ENCODE peak calls at places on chromosomes 3 and 15, in eight cellular contexts. One of them, this sample, is unnamed.

GRCh38 chr15:67805871-67806538 is 19.3 kb upstream of the SKOR1 start:
- DNase-seq in RWPE1: no peak
- DNase-seq in aorta: no peak
- DNase-seq in endodermal cell: no peak
- DNase-seq in NCI-H2029 treated with DMSO at 0.1 percent for 48 hours: no peak
- DNase-seq in activated CD4-positive, alpha-beta T cell treated with anti-CD3 and anti-CD28 coated beads for 36 hours: no peak
- DNase-seq in fibroblast of mammary gland: no peak
- DNase-seq in iPS-NIHi11: peak; percentile 24
- DNase-seq in this sample: no peak

GRCh38 chr15:64216722-64217428 is 54.1 kb upstream of the PPIB start:
- DNase-seq in endodermal cell: no peak
- DNase-seq in RWPE1: no peak
- DNase-seq in aorta: no peak
- DNase-seq in activated CD4-positive, alpha-beta T cell treated with anti-CD3 and anti-CD28 coated beads for 36 hours: no peak
- DNase-seq in fibroblast of mammary gland: peak; percentile 36
- DNase-seq in iPS-NIHi11: no peak
- DNase-seq in NCI-H2029 treated with DMSO at 0.1 percent for 48 hours: peak; percentile 7
- DNase-seq in this sample: peak; percentile 59

GRCh38 chr3:66405701-66406091 is 95.1 kb downstream of the LRIG1 start:
- DNase-seq in RWPE1: no peak
- DNase-seq in endodermal cell: peak; percentile 58
- DNase-seq in fibroblast of mammary gland: peak; percentile 93
- DNase-seq in NCI-H2029 treated with DMSO at 0.1 percent for 48 hours: no peak
- DNase-seq in iPS-NIHi11: no peak
- DNase-seq in aorta: peak; percentile 84
- DNase-seq in activated CD4-positive, alpha-beta T cell treated with anti-CD3 and anti-CD28 coated beads for 36 hours: no peak
- DNase-seq in this sample: no peak

GRCh38 chr15:99155961-99156443 is 51.1 kb downstream of the SYNM start:
- DNase-seq in NCI-H2029 treated with DMSO at 0.1 percent for 48 hours: no peak
- DNase-seq in RWPE1: peak; percentile 17
- DNase-seq in activated CD4-positive, alpha-beta T cell treated with anti-CD3 and anti-CD28 coated beads for 36 hours: no peak
- DNase-seq in iPS-NIHi11: no peak
- DNase-seq in fibroblast of mammary gland: peak; percentile 37
- DNase-seq in aorta: no peak
- DNase-seq in endodermal cell: peak; percentile 66
- DNase-seq in this sample: no peak

GRCh38 chr15:78016860-78017259 is 60.7 kb downstream of the TBC1D2B start:
- DNase-seq in RWPE1: no peak
- DNase-seq in iPS-NIHi11: no peak
- DNase-seq in endodermal cell: no peak
- DNase-seq in fibroblast of mammary gland: no peak
- DNase-seq in aorta: no peak
- DNase-seq in activated CD4-positive, alpha-beta T cell treated with anti-CD3 and anti-CD28 coated beads for 36 hours: no peak
- DNase-seq in NCI-H2029 treated with DMSO at 0.1 percent for 48 hours: no peak
- DNase-seq in this sample: no peak

GRCh38 chr3:123098411-123099330 is 31.8 kb downstream of the PDIA5 start:
- DNase-seq in RWPE1: no peak
- DNase-seq in iPS-NIHi11: peak; percentile 50
- DNase-seq in endodermal cell: peak; percentile 66
- DNase-seq in aorta: no peak
- DNase-seq in fibroblast of mammary gland: peak; percentile 54
- DNase-seq in activated CD4-positive, alpha-beta T cell treated with anti-CD3 and anti-CD28 coated beads for 36 hours: no peak
- DNase-seq in NCI-H2029 treated with DMSO at 0.1 percent for 48 hours: no peak
- DNase-seq in this sample: no peak

GRCh38 chr15:31366169-31366734 is 39.6 kb downstream of the KLF13 start:
- DNase-seq in endodermal cell: peak; percentile 71
- DNase-seq in iPS-NIHi11: no peak
- DNase-seq in aorta: no peak
- DNase-seq in NCI-H2029 treated with DMSO at 0.1 percent for 48 hours: no peak
- DNase-seq in activated CD4-positive, alpha-beta T cell treated with anti-CD3 and anti-CD28 coated beads for 36 hours: peak; percentile 50
- DNase-seq in RWPE1: no peak
- DNase-seq in fibroblast of mammary gland: peak; percentile 49
- DNase-seq in this sample: peak; percentile 74

GRCh38 chr3:24505678-24506560 is 11.3 kb upstream of the THRB start:
- DNase-seq in fibroblast of mammary gland: peak; percentile 95
- DNase-seq in aorta: no peak
- DNase-seq in endodermal cell: no peak
- DNase-seq in activated CD4-positive, alpha-beta T cell treated with anti-CD3 and anti-CD28 coated beads for 36 hours: no peak
- DNase-seq in RWPE1: no peak
- DNase-seq in iPS-NIHi11: no peak
- DNase-seq in NCI-H2029 treated with DMSO at 0.1 percent for 48 hours: no peak
- DNase-seq in this sample: no peak

GRCh38 chr3:126472277-126473006 is 3.2 kb downstream of the ZXDC start:
- DNase-seq in aorta: peak; percentile 85
- DNase-seq in NCI-H2029 treated with DMSO at 0.1 percent for 48 hours: peak; percentile 89
- DNase-seq in activated CD4-positive, alpha-beta T cell treated with anti-CD3 and anti-CD28 coated beads for 36 hours: peak; percentile 25
- DNase-seq in RWPE1: peak; percentile 96
- DNase-seq in endodermal cell: no peak
- DNase-seq in fibroblast of mammary gland: peak; percentile 89
- DNase-seq in iPS-NIHi11: no peak
- DNase-seq in this sample: peak; percentile 73

GRCh38 chr3:53744351-53744750 is 101.9 kb downstream of the CHDH start:
- DNase-seq in iPS-NIHi11: peak; percentile 75
- DNase-seq in NCI-H2029 treated with DMSO at 0.1 percent for 48 hours: peak; percentile 61
- DNase-seq in activated CD4-positive, alpha-beta T cell treated with anti-CD3 and anti-CD28 coated beads for 36 hours: peak; percentile 24
- DNase-seq in aorta: no peak
- DNase-seq in fibroblast of mammary gland: no peak
- DNase-seq in RWPE1: no peak
- DNase-seq in endodermal cell: peak; percentile 78
- DNase-seq in this sample: no peak

GRCh38 chr3:112333386-112334334 is 704 bp downstream of the CD200 start:
- DNase-seq in aorta: peak; percentile 54
- DNase-seq in activated CD4-positive, alpha-beta T cell treated with anti-CD3 and anti-CD28 coated beads for 36 hours: no peak
- DNase-seq in RWPE1: no peak
- DNase-seq in NCI-H2029 treated with DMSO at 0.1 percent for 48 hours: no peak
- DNase-seq in fibroblast of mammary gland: no peak
- DNase-seq in iPS-NIHi11: peak; percentile 39
- DNase-seq in endodermal cell: peak; percentile 76
- DNase-seq in this sample: peak; percentile 41

GRCh38 chr3:48125026-48125704 is 63.1 kb downstream of the CDC25A start:
- DNase-seq in iPS-NIHi11: no peak
- DNase-seq in aorta: peak; percentile 67
- DNase-seq in NCI-H2029 treated with DMSO at 0.1 percent for 48 hours: no peak
- DNase-seq in RWPE1: no peak
- DNase-seq in activated CD4-positive, alpha-beta T cell treated with anti-CD3 and anti-CD28 coated beads for 36 hours: no peak
- DNase-seq in endodermal cell: peak; percentile 80
- DNase-seq in fibroblast of mammary gland: peak; percentile 73
- DNase-seq in this sample: no peak

GRCh38 chr3:122099255-122099654 is 44.1 kb downstream of the CD86 start:
- DNase-seq in NCI-H2029 treated with DMSO at 0.1 percent for 48 hours: no peak
- DNase-seq in RWPE1: no peak
- DNase-seq in endodermal cell: no peak
- DNase-seq in iPS-NIHi11: no peak
- DNase-seq in activated CD4-positive, alpha-beta T cell treated with anti-CD3 and anti-CD28 coated beads for 36 hours: no peak
- DNase-seq in aorta: no peak
- DNase-seq in fibroblast of mammary gland: no peak
- DNase-seq in this sample: no peak

GRCh38 chr15:72358532-72359180 is 17.2 kb downstream of the HEXA start:
- DNase-seq in iPS-NIHi11: no peak
- DNase-seq in aorta: peak; percentile 68
- DNase-seq in endodermal cell: no peak
- DNase-seq in RWPE1: peak; percentile 53
- DNase-seq in fibroblast of mammary gland: peak; percentile 93
- DNase-seq in activated CD4-positive, alpha-beta T cell treated with anti-CD3 and anti-CD28 coated beads for 36 hours: peak; percentile 7
- DNase-seq in NCI-H2029 treated with DMSO at 0.1 percent for 48 hours: no peak
- DNase-seq in this sample: peak; percentile 78

GRCh38 chr15:68056097-68056865 is 2.2 kb downstream of the PIAS1 start:
- DNase-seq in activated CD4-positive, alpha-beta T cell treated with anti-CD3 and anti-CD28 coated beads for 36 hours: no peak
- DNase-seq in endodermal cell: no peak
- DNase-seq in iPS-NIHi11: no peak
- DNase-seq in NCI-H2029 treated with DMSO at 0.1 percent for 48 hours: no peak
- DNase-seq in RWPE1: no peak
- DNase-seq in aorta: no peak
- DNase-seq in fibroblast of mammary gland: no peak
- DNase-seq in this sample: no peak

GRCh38 chr3:17420668-17421067 is 321.8 kb downstream of the TBC1D5 start:
- DNase-seq in iPS-NIHi11: no peak
- DNase-seq in endodermal cell: no peak
- DNase-seq in NCI-H2029 treated with DMSO at 0.1 percent for 48 hours: peak; percentile 77
- DNase-seq in RWPE1: no peak
- DNase-seq in fibroblast of mammary gland: no peak
- DNase-seq in aorta: no peak
- DNase-seq in activated CD4-positive, alpha-beta T cell treated with anti-CD3 and anti-CD28 coated beads for 36 hours: no peak
- DNase-seq in this sample: no peak

GRCh38 chr3:122497425-122497824 is 17.3 kb downstream of the KPNA1 start:
- DNase-seq in fibroblast of mammary gland: peak; percentile 94
- DNase-seq in RWPE1: peak; percentile 86
- DNase-seq in aorta: no peak
- DNase-seq in activated CD4-positive, alpha-beta T cell treated with anti-CD3 and anti-CD28 coated beads for 36 hours: peak; percentile 58
- DNase-seq in endodermal cell: no peak
- DNase-seq in NCI-H2029 treated with DMSO at 0.1 percent for 48 hours: no peak
- DNase-seq in iPS-NIHi11: no peak
- DNase-seq in this sample: no peak

GRCh38 chr3:8755564-8756237 is 13.7 kb downstream of the OXTR start:
- DNase-seq in fibroblast of mammary gland: no peak
- DNase-seq in activated CD4-positive, alpha-beta T cell treated with anti-CD3 and anti-CD28 coated beads for 36 hours: no peak
- DNase-seq in RWPE1: no peak
- DNase-seq in NCI-H2029 treated with DMSO at 0.1 percent for 48 hours: peak; percentile 13
- DNase-seq in iPS-NIHi11: peak; percentile 51
- DNase-seq in aorta: no peak
- DNase-seq in endodermal cell: peak; percentile 71
- DNase-seq in this sample: no peak

GRCh38 chr3:101624857-101625256 is 50.9 kb downstream of the PCNP start:
- DNase-seq in aorta: no peak
- DNase-seq in activated CD4-positive, alpha-beta T cell treated with anti-CD3 and anti-CD28 coated beads for 36 hours: no peak
- DNase-seq in RWPE1: no peak
- DNase-seq in NCI-H2029 treated with DMSO at 0.1 percent for 48 hours: no peak
- DNase-seq in fibroblast of mammary gland: no peak
- DNase-seq in endodermal cell: peak; percentile 41
- DNase-seq in iPS-NIHi11: no peak
- DNase-seq in this sample: no peak

GRCh38 chr15:34514251-34514760 is 69.1 kb downstream of the GOLGA8B start:
- DNase-seq in aorta: peak; percentile 62
- DNase-seq in endodermal cell: peak; percentile 81
- DNase-seq in fibroblast of mammary gland: no peak
- DNase-seq in NCI-H2029 treated with DMSO at 0.1 percent for 48 hours: no peak
- DNase-seq in RWPE1: no peak
- DNase-seq in iPS-NIHi11: peak; percentile 59
- DNase-seq in activated CD4-positive, alpha-beta T cell treated with anti-CD3 and anti-CD28 coated beads for 36 hours: peak; percentile 39
- DNase-seq in this sample: peak; percentile 63

GRCh38 chr15:33242669-33243191 is 48.2 kb upstream of the FMN1 start:
- DNase-seq in endodermal cell: peak; percentile 58
- DNase-seq in activated CD4-positive, alpha-beta T cell treated with anti-CD3 and anti-CD28 coated beads for 36 hours: no peak
- DNase-seq in NCI-H2029 treated with DMSO at 0.1 percent for 48 hours: no peak
- DNase-seq in aorta: no peak
- DNase-seq in RWPE1: no peak
- DNase-seq in iPS-NIHi11: peak; percentile 42
- DNase-seq in fibroblast of mammary gland: peak; percentile 33
- DNase-seq in this sample: no peak

GRCh38 chr3:147620906-147621305 is 211.7 kb downstream of the ZIC1 start:
- DNase-seq in iPS-NIHi11: no peak
- DNase-seq in RWPE1: no peak
- DNase-seq in NCI-H2029 treated with DMSO at 0.1 percent for 48 hours: no peak
- DNase-seq in activated CD4-positive, alpha-beta T cell treated with anti-CD3 and anti-CD28 coated beads for 36 hours: no peak
- DNase-seq in endodermal cell: no peak
- DNase-seq in fibroblast of mammary gland: peak; percentile 49
- DNase-seq in aorta: no peak
- DNase-seq in this sample: no peak

GRCh38 chr15:84750583-84751092 is 2.2 kb downstream of the ZNF592 start:
- DNase-seq in NCI-H2029 treated with DMSO at 0.1 percent for 48 hours: no peak
- DNase-seq in RWPE1: no peak
- DNase-seq in endodermal cell: peak; percentile 61
- DNase-seq in iPS-NIHi11: no peak
- DNase-seq in fibroblast of mammary gland: no peak
- DNase-seq in activated CD4-positive, alpha-beta T cell treated with anti-CD3 and anti-CD28 coated beads for 36 hours: peak; percentile 32
- DNase-seq in aorta: no peak
- DNase-seq in this sample: no peak

GRCh38 chr15:63554337-63554927 is 42.8 kb upstream of the FBXL22 start:
- DNase-seq in endodermal cell: no peak
- DNase-seq in activated CD4-positive, alpha-beta T cell treated with anti-CD3 and anti-CD28 coated beads for 36 hours: no peak
- DNase-seq in NCI-H2029 treated with DMSO at 0.1 percent for 48 hours: no peak
- DNase-seq in fibroblast of mammary gland: peak; percentile 8
- DNase-seq in aorta: no peak
- DNase-seq in iPS-NIHi11: no peak
- DNase-seq in RWPE1: no peak
- DNase-seq in this sample: no peak

GRCh38 chr3:16338999-16339398 is 74.0 kb downstream of the OXNAD1 start:
- DNase-seq in activated CD4-positive, alpha-beta T cell treated with anti-CD3 and anti-CD28 coated beads for 36 hours: peak; percentile 35
- DNase-seq in NCI-H2029 treated with DMSO at 0.1 percent for 48 hours: no peak
- DNase-seq in aorta: no peak
- DNase-seq in fibroblast of mammary gland: peak; percentile 98
- DNase-seq in RWPE1: peak; percentile 35
- DNase-seq in endodermal cell: no peak
- DNase-seq in iPS-NIHi11: no peak
- DNase-seq in this sample: no peak

GRCh38 chr3:127211118-127212060 is 18.5 kb downstream of the PRR23E start:
- DNase-seq in iPS-NIHi11: no peak
- DNase-seq in RWPE1: no peak
- DNase-seq in activated CD4-positive, alpha-beta T cell treated with anti-CD3 and anti-CD28 coated beads for 36 hours: no peak
- DNase-seq in fibroblast of mammary gland: no peak
- DNase-seq in NCI-H2029 treated with DMSO at 0.1 percent for 48 hours: no peak
- DNase-seq in aorta: no peak
- DNase-seq in endodermal cell: no peak
- DNase-seq in this sample: no peak

GRCh38 chr3:40086890-40087884 is 222.3 kb upstream of the EIF1B start:
- DNase-seq in aorta: no peak
- DNase-seq in endodermal cell: no peak
- DNase-seq in RWPE1: no peak
- DNase-seq in fibroblast of mammary gland: no peak
- DNase-seq in NCI-H2029 treated with DMSO at 0.1 percent for 48 hours: peak; percentile 99
- DNase-seq in iPS-NIHi11: no peak
- DNase-seq in activated CD4-positive, alpha-beta T cell treated with anti-CD3 and anti-CD28 coated beads for 36 hours: no peak
- DNase-seq in this sample: no peak

GRCh38 chr3:38001456-38002081 is 11.0 kb downstream of the VILL start:
- DNase-seq in endodermal cell: peak; percentile 88
- DNase-seq in aorta: peak; percentile 42
- DNase-seq in activated CD4-positive, alpha-beta T cell treated with anti-CD3 and anti-CD28 coated beads for 36 hours: no peak
- DNase-seq in RWPE1: no peak
- DNase-seq in iPS-NIHi11: peak; percentile 45
- DNase-seq in fibroblast of mammary gland: no peak
- DNase-seq in NCI-H2029 treated with DMSO at 0.1 percent for 48 hours: no peak
- DNase-seq in this sample: no peak

GRCh38 chr15:77541421-77542181 is 91.1 kb downstream of the LINGO1 start:
- DNase-seq in NCI-H2029 treated with DMSO at 0.1 percent for 48 hours: no peak
- DNase-seq in activated CD4-positive, alpha-beta T cell treated with anti-CD3 and anti-CD28 coated beads for 36 hours: no peak
- DNase-seq in fibroblast of mammary gland: no peak
- DNase-seq in iPS-NIHi11: no peak
- DNase-seq in endodermal cell: peak; percentile 69
- DNase-seq in aorta: peak; percentile 54
- DNase-seq in RWPE1: no peak
- DNase-seq in this sample: peak; percentile 47

GRCh38 chr3:194030372-194030771 is 105.6 kb upstream of the HES1 start:
- DNase-seq in fibroblast of mammary gland: no peak
- DNase-seq in RWPE1: no peak
- DNase-seq in endodermal cell: no peak
- DNase-seq in iPS-NIHi11: no peak
- DNase-seq in NCI-H2029 treated with DMSO at 0.1 percent for 48 hours: peak; percentile 66
- DNase-seq in activated CD4-positive, alpha-beta T cell treated with anti-CD3 and anti-CD28 coated beads for 36 hours: no peak
- DNase-seq in aorta: no peak
- DNase-seq in this sample: no peak

GRCh38 chr3:127457094-127457475 is 133.4 kb downstream of the TPRA1 start:
- DNase-seq in RWPE1: peak; percentile 79
- DNase-seq in iPS-NIHi11: peak; percentile 60
- DNase-seq in fibroblast of mammary gland: peak; percentile 61
- DNase-seq in aorta: peak; percentile 78
- DNase-seq in activated CD4-positive, alpha-beta T cell treated with anti-CD3 and anti-CD28 coated beads for 36 hours: peak; percentile 71
- DNase-seq in endodermal cell: peak; percentile 86
- DNase-seq in NCI-H2029 treated with DMSO at 0.1 percent for 48 hours: peak; percentile 41
- DNase-seq in this sample: peak; percentile 51

GRCh38 chr15:68441045-68441743 is 9.2 kb upstream of the ITGA11 start:
- DNase-seq in RWPE1: no peak
- DNase-seq in aorta: no peak
- DNase-seq in fibroblast of mammary gland: no peak
- DNase-seq in NCI-H2029 treated with DMSO at 0.1 percent for 48 hours: no peak
- DNase-seq in activated CD4-positive, alpha-beta T cell treated with anti-CD3 and anti-CD28 coated beads for 36 hours: no peak
- DNase-seq in endodermal cell: peak; percentile 17
- DNase-seq in iPS-NIHi11: no peak
- DNase-seq in this sample: no peak